ENCODE peak calls at places on chromosomes 3 and 15, in eight cellular contexts. H is ovary, O is Peyer's patch, E is gastrocnemius medialis, F is body of pancreas, Q is stomach, D is A549, X is heart left ventricle. N is an unnamed sample.

GRCh38 chr3:59783468-59783988 is 733.7 kb upstream of the CFAP20DC start:
- DNase-seq in E (no peak), F (no peak), D (no peak), X (no peak), Q (no peak), O (no peak), H (no peak), N (no peak)

GRCh38 chr15:46502668-46503067 is 867.8 kb downstream of the SQOR start:
- DNase-seq in F (no peak), O (no peak), X (no peak), H (no peak), Q (no peak), D (no peak), E (no peak), N (no peak)

GRCh38 chr15:79904256-79904655 is 7.4 kb upstream of the MTHFS start:
- DNase-seq in F (no peak), H (no peak), Q (no peak), X (no peak), E (no peak), O (no peak), D (no peak), N (no peak)

GRCh38 chr3:54653456-54654195 is 274.2 kb downstream of the LRTM1 start:
- DNase-seq in Q (no peak), F (no peak), H (no peak), X (no peak), D (no peak), O (no peak), E (no peak), N (no peak)

GRCh38 chr15:29124581-29125381 is 144.8 kb downstream of the NSMCE3 start:
- DNase-seq in X (no peak), O (no peak), D (no peak), H (no peak), F (no peak), Q (no peak), E (no peak), N (no peak)

GRCh38 chr3:31908391-31909097 is 72.5 kb downstream of the OSBPL10 start:
- DNase-seq in H (no peak), X (peak; percentile 8), D (peak; percentile 14), F (no peak), O (no peak), E (no peak), Q (no peak), N (no peak)

GRCh38 chr3:120773932-120774331 is 31.4 kb downstream of the GTF2E1 start:
- DNase-seq in X (no peak), D (no peak), O (no peak), H (no peak), F (no peak), Q (no peak), E (no peak), N (no peak)

GRCh38 chr15:32670624-32671022 is 29.1 kb downstream of the SCG5 start:
- DNase-seq in H (no peak), X (no peak), E (no peak), O (no peak), F (no peak), Q (no peak), D (no peak), N (no peak)

GRCh38 chr15:60479711-60480110 is 769 bp upstream of the ICE2 start:
- DNase-seq in E (no peak), D (no peak), F (no peak), Q (no peak), O (no peak), X (no peak), H (no peak), N (no peak)

GRCh38 chr15:45149060-45149459 is 19.3 kb downstream of the DUOX1 start:
- DNase-seq in X (no peak), D (no peak), O (no peak), E (no peak), H (no peak), Q (no peak), F (no peak), N (no peak)

GRCh38 chr15:91948001-91948608 is 94.6 kb downstream of the SLCO3A1 start:
- DNase-seq in Q (peak; percentile 29), F (peak; percentile 51), D (peak; percentile 67), H (no peak), O (no peak), X (peak; percentile 50), E (no peak), N (no peak)

GRCh38 chr15:82662641-82663040 is 15.5 kb upstream of the CPEB1 start:
- DNase-seq in H (no peak), F (no peak), O (no peak), X (no peak), Q (no peak), E (no peak), D (no peak), N (no peak)

GRCh38 chr3:155651489-155652223 is 93.2 kb downstream of the PLCH1 start:
- DNase-seq in D (no peak), Q (no peak), E (no peak), O (no peak), X (no peak), F (no peak), H (no peak), N (no peak)
- TF ChIP-seq POLR2A in D (no peak), Q (no peak), E (no peak), O (no peak), X (no peak), F (no peak), H (no peak), N (no peak)

DNA sequence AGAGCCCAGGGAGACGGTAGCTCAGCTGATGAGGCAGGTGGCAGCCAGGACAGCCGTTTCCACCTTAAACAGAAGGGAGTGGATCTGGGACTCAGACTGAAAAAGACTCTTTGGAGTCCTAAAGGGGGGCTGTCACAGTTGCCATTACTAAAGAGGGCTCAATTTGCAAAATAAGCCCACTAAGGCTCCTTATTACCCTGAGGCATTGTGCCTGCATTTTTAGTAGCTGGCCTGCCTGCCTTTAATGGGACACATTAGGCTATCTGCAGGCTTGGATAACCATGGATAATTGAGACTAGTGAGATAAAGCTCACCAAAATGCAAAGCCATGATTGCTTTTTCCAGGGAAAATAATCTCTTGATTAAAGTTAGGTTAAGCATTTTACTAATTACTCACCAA is 8.7 kb downstream of the MAP3K13 start:
- DNase-seq in H (no peak), F (no peak), D (no peak), Q (no peak), X (no peak), E (no peak), O (no peak), N (no peak)
- H3K27ac ChIP-seq in H (no peak overlapping the region), F (no peak overlapping the region), D (no peak overlapping the region), Q (no peak overlapping the region), X (no peak overlapping the region), E (no peak overlapping the region), O (no peak overlapping the region), N (no peak overlapping the region)

GRCh38 chr15:78875107-78875914 is 2.6 kb downstream of the MORF4L1 start:
- DNase-seq in E (no peak), O (no peak), F (no peak), D (no peak), Q (no peak), H (peak; percentile 45), X (no peak), N (no peak)

GRCh38 chr15:78873796-78874761 is 1.4 kb downstream of the MORF4L1 start:
- DNase-seq in E (no peak), O (peak; percentile 59), X (no peak), H (peak; percentile 51), F (no peak), D (no peak), Q (no peak), N (no peak)

GRCh38 chr15:78868366-78868765 is 4.3 kb upstream of the MORF4L1 start:
- DNase-seq in X (no peak), F (no peak), Q (no peak), O (no peak), D (no peak), E (no peak), H (no peak), N (no peak)

GRCh38 chr15:78872155-78872971 is at the start of gene MORF4L1:
- DNase-seq in X (peak; percentile 96), D (peak; percentile 89), E (peak; percentile 93), O (peak; percentile 98), Q (peak; percentile 97), H (peak; percentile 98), F (peak; percentile 97), N (peak; percentile 100)

GRCh38 chr15:78872972-78873795 is 494 bp downstream of the MORF4L1 start:
- DNase-seq in D (peak; percentile 85), E (peak; percentile 48), X (peak; percentile 85), O (peak; percentile 95), Q (peak; percentile 78), F (peak; percentile 70), H (peak; percentile 85), N (peak; percentile 94)
- TF ChIP-seq POLR2A in D (peak; percentile 17), E (peak; percentile 91), X (peak; percentile 84), O (peak; percentile 63), Q (no peak), F (peak; percentile 97), H (no peak), N (peak; percentile 86)

GRCh38 chr3:10140996-10141546 is 507 bp upstream of the VHL start:
- DNase-seq in H (no peak), O (no peak), X (no peak), E (no peak), Q (no peak), F (no peak), D (no peak), N (no peak)
- H3K27ac ChIP-seq in H (peak overlapping the region; percentile 92), O (no peak overlapping the region), X (peak overlapping the region; percentile 74), E (peak overlapping the region; percentile 93), Q (peak overlapping the region; percentile 93), F (peak overlapping the region; percentile 86), D (peak overlapping the region; percentile 97), N (peak overlapping the region; percentile 98)